ENCODE peak calls at places on chromosomes 7 and 10, in five cellular contexts. One of them, this sample, is unnamed. For H3K27me3, the result is how much of the 10 kb centered on the place peaks cover.

GRCh38 chr7:108517951-108518350 is 8.0 kb downstream of the PNPLA8 start:
- DNase-seq in fibroblast of lung: no peak
- DNase-seq in prostate gland: no peak
- DNase-seq in lung: no peak
- DNase-seq in K562: no peak
- DNase-seq in this sample: no peak

GRCh38 chr10:13893926-13894325 is 307.2 kb downstream of the PRPF18 start:
- DNase-seq in fibroblast of lung: no peak
- DNase-seq in prostate gland: no peak
- DNase-seq in lung: no peak
- DNase-seq in K562: no peak
- DNase-seq in this sample: no peak

GRCh38 chr7:14288701-14289100 is 299.2 kb upstream of the ETV1 start:
- DNase-seq in fibroblast of lung: peak
- DNase-seq in prostate gland: no peak
- DNase-seq in lung: no peak
- DNase-seq in K562: no peak
- DNase-seq in this sample: no peak

GRCh38 chr10:67521546-67521945 is 174.4 kb downstream of the CTNNA3 start:
- DNase-seq in fibroblast of lung: no peak
- DNase-seq in prostate gland: no peak
- DNase-seq in lung: no peak
- DNase-seq in K562: no peak
- DNase-seq in this sample: no peak

GRCh38 chr10:311901-312665 is 176.8 kb downstream of the ZMYND11 start:
- DNase-seq in fibroblast of lung: no peak
- DNase-seq in prostate gland: no peak
- DNase-seq in lung: no peak
- DNase-seq in K562: no peak
- DNase-seq in this sample: no peak

GRCh38 chr10:24622781-24623301 is 100.8 kb downstream of the ARHGAP21 start:
- DNase-seq in fibroblast of lung: peak
- DNase-seq in prostate gland: no peak
- DNase-seq in lung: no peak
- DNase-seq in K562: no peak
- DNase-seq in this sample: no peak

GRCh38 chr7:39967420-39968161 is 17.5 kb downstream of the CDK13 start:
- DNase-seq in fibroblast of lung: no peak
- DNase-seq in prostate gland: no peak
- DNase-seq in lung: no peak
- DNase-seq in K562: no peak
- DNase-seq in this sample: no peak

GRCh38 chr7:22403344-22403743 is 46.4 kb upstream of the RAPGEF5 start:
- DNase-seq in fibroblast of lung: no peak
- DNase-seq in prostate gland: no peak
- DNase-seq in lung: no peak
- DNase-seq in K562: no peak
- DNase-seq in this sample: no peak

GRCh38 chr7:139523988-139524815 is 717 bp downstream of the CLEC2L start:
- DNase-seq in fibroblast of lung: no peak
- DNase-seq in prostate gland: no peak
- DNase-seq in lung: no peak
- DNase-seq in K562: no peak
- DNase-seq in this sample: no peak

GRCh38 chr7:103851357-103851756 is 138.1 kb downstream of the RELN start:
- DNase-seq in fibroblast of lung: peak
- DNase-seq in prostate gland: no peak
- DNase-seq in lung: no peak
- DNase-seq in K562: no peak
- DNase-seq in this sample: no peak

GRCh38 chr7:148042935-148043334 is 547.6 kb upstream of the C7orf33 start:
- DNase-seq in fibroblast of lung: no peak
- DNase-seq in prostate gland: no peak
- DNase-seq in lung: no peak
- DNase-seq in K562: no peak
- DNase-seq in this sample: no peak

DNA sequence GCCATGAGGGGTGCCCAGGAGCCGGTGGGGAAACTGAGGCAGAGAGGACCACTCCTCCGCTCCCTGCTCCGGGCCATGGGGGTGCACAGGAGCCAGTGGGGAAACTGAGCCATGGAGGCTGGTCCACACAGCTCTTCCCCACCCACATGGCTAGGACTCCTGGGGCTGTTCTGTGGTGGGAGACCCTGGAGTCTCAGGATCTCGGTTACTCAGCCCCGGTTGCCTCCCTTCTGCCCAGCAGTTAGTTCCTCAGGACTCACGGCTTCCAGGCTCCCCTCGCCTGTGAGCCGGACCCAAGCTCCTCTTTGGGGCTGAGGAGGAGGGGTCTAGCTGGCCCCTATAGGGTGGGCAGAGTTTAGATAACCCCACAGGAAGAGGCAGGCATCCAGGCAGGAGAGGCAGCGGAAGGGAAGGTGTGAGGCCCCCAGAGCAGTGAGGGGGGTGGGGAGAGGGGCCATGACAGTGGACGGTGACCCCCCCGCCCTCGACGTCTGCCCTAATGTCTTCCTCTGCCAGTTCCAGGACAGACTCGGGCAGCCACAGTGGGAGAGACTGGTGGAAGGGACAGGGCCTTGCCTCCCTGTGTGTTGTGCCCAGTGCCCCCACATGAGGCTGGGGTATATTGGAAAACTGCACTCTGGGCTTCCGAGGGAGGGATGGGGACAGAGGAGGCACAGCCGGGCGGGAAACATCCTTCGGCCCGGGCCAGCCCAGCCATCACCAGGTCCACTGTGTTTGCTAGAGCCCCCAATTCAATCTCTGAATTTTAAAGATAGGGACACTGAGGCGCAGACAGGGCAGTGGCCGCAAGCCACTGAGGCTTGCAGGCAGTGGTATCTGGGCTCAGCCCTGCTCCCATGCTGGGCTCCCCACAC is 4.3 kb downstream of the ELFN1 start:
- DNase-seq in fibroblast of lung: no peak
- DNase-seq in prostate gland: no peak
- DNase-seq in lung: no peak
- DNase-seq in K562: no peak
- DNase-seq in this sample: no peak
- H3K27me3 ChIP-seq in fibroblast of lung: under half
- H3K27me3 ChIP-seq in prostate gland: under half
- H3K27me3 ChIP-seq in lung: under half
- H3K27me3 ChIP-seq in K562: under half
- H3K27me3 ChIP-seq in this sample: under half

GRCh38 chr10:64430690-64431323 is 909.6 kb downstream of the REEP3 start:
- DNase-seq in fibroblast of lung: peak
- DNase-seq in prostate gland: no peak
- DNase-seq in lung: no peak
- DNase-seq in K562: no peak
- DNase-seq in this sample: no peak
- TF ChIP-seq CTCF in fibroblast of lung: no peak
- TF ChIP-seq CTCF in prostate gland: no peak
- TF ChIP-seq CTCF in lung: no peak
- TF ChIP-seq CTCF in K562: peak
- TF ChIP-seq CTCF in this sample: no peak

GRCh38 chr10:128268015-128268722 is 141.9 kb upstream of the MKI67 start:
- DNase-seq in fibroblast of lung: peak
- DNase-seq in prostate gland: peak
- DNase-seq in lung: no peak
- DNase-seq in K562: peak
- DNase-seq in this sample: peak

GRCh38 chr10:128263891-128264688 is 137.9 kb upstream of the MKI67 start:
- DNase-seq in fibroblast of lung: peak
- DNase-seq in prostate gland: peak
- DNase-seq in lung: peak
- DNase-seq in K562: peak
- DNase-seq in this sample: peak

GRCh38 chr10:128265596-128265995 is 139.4 kb upstream of the MKI67 start:
- DNase-seq in fibroblast of lung: no peak
- DNase-seq in prostate gland: no peak
- DNase-seq in lung: no peak
- DNase-seq in K562: no peak
- DNase-seq in this sample: no peak

DNA sequence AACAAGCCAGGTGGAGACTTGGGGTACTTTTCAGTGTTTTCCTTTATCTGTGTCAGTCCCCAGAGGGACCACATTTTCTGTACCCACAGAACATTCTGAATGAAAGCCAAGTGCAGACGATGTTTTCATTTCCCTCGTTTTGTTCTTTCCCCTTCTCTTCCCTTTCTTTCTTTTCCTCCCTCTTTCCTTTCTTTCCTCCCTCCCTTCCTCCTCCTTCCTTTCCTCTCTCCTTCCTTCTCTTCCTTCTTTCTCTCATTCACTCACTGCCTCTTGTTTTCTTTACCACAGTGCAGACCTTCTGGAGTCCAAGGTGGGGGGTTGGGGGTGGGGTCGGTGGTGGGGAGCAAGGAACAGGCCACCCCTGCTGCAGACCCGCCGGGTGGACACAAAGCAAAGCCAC is 141.4 kb upstream of the MKI67 start:
- DNase-seq in fibroblast of lung: no peak
- DNase-seq in prostate gland: no peak
- DNase-seq in lung: no peak
- DNase-seq in K562: no peak
- DNase-seq in this sample: no peak
- H3K27me3 ChIP-seq in fibroblast of lung: under half
- H3K27me3 ChIP-seq in prostate gland: under half
- H3K27me3 ChIP-seq in lung: under half
- H3K27me3 ChIP-seq in K562: under half
- H3K27me3 ChIP-seq in this sample: under half

DNA sequence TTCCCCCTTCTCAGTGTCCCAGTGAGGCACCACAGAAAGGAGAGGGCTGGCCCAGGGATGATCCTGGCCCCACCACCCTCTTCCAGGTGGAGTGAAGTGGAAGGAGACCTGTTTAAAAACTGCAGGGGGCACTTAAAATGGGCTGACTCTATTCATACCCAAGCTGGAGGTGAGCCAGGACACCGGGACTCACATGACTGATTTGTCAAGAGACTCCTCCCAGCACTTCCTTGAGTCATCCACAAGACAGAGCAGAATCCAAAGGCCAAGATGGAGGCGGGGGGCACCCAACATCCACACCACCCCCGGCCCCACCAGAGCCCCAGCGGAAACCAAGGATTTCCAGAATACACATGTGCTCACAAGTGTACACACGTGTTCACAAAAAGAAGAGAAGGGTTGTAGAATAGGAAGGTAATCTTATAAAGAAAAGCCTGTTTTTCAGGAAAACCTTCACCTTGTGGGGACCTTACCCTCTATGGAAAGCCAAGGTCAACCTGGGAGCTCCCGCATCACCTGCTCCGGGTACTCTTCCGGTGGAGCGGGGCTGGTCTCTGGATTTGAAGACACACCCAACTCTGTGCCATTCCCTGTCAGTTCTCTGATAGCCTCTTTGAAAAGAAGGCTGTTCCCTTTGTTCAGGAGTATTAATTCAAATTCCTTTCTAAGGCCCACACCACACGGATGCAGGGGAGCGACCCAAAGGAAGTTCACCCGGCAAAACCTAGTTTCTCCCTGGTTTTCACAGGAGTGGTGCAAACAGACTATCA is 10.9 kb downstream of the CTBP2 start:
- DNase-seq in fibroblast of lung: peak
- DNase-seq in prostate gland: no peak
- DNase-seq in lung: no peak
- DNase-seq in K562: peak
- DNase-seq in this sample: peak
- TF ChIP-seq CTCF in fibroblast of lung: no peak
- TF ChIP-seq CTCF in prostate gland: no peak
- TF ChIP-seq CTCF in lung: no peak
- TF ChIP-seq CTCF in K562: no peak
- TF ChIP-seq CTCF in this sample: no peak

This sample was measured in thyroid gland.